ENCODE peak calls at places on chromosome 1, in seven cellular contexts. U, N, S, Y, R, X and Q are unnamed samples.

GRCh38 chr1:29310616-29311180 is 74.4 kb downstream of the PTPRU start:
- DNase-seq in S (no peak), R (no peak), N (no peak), X (no peak), U (no peak), Y (no peak), Q (no peak)

GRCh38 chr1:34926894-34927293 is 2.6 kb downstream of the DLGAP3 start:
- DNase-seq in S (no peak), X (no peak), U (no peak), N (no peak), R (no peak), Y (no peak), Q (no peak)

GRCh38 chr1:229184066-229184465 is 86.8 kb upstream of the RAB4A start:
- DNase-seq in X (no peak), S (no peak), U (no peak), N (no peak), R (no peak), Y (no peak), Q (no peak)

GRCh38 chr1:201551877-201552731 is 13.2 kb downstream of the NAV1 start:
- DNase-seq in N (no peak), R (no peak), Y (no peak), U (peak; percentile 58), X (peak; percentile 45), S (no peak), Q (no peak)

GRCh38 chr1:211487082-211487481 is 4.9 kb downstream of the RD3 start:
- DNase-seq in Y (no peak), S (no peak), U (no peak), R (no peak), N (no peak), X (no peak), Q (no peak)

GRCh38 chr1:64745986-64746940 is 1.4 kb downstream of the RAVER2 start:
- DNase-seq in X (no peak), U (no peak), R (no peak), Y (no peak), N (no peak), S (no peak), Q (peak; percentile 8)

GRCh38 chr1:101121515-101121914 is 95.9 kb upstream of the DPH5 start:
- DNase-seq in X (no peak), R (no peak), S (no peak), U (no peak), N (no peak), Y (no peak), Q (no peak)

GRCh38 chr1:208985231-208985630 is 598.3 kb upstream of the CAMK1G start:
- DNase-seq in R (no peak), N (peak; percentile 33), Y (no peak), U (peak; percentile 8), X (peak; percentile 73), S (no peak), Q (peak; percentile 97)

GRCh38 chr1:181179980-181180964 is 91.8 kb downstream of the IER5 start:
- DNase-seq in X (peak; percentile 61), U (peak; percentile 76), R (peak; percentile 61), S (no peak), Y (peak; percentile 47), N (peak; percentile 71), Q (peak; percentile 45)

GRCh38 chr1:158053276-158053675 is 59.8 kb downstream of the KIRREL1 start:
- DNase-seq in U (no peak), R (no peak), X (no peak), Y (no peak), S (no peak), N (no peak), Q (no peak)

GRCh38 chr1:220711086-220711809 is 21.1 kb downstream of the C1orf115 start:
- DNase-seq in Y (peak; percentile 44), X (no peak), R (no peak), N (no peak), U (no peak), S (no peak), Q (no peak)

GRCh38 chr1:155166006-155166372 is 7.1 kb downstream of the KRTCAP2 start:
- DNase-seq in S (no peak), N (no peak), Y (no peak), X (no peak), U (no peak), R (no peak), Q (no peak)

DNA sequence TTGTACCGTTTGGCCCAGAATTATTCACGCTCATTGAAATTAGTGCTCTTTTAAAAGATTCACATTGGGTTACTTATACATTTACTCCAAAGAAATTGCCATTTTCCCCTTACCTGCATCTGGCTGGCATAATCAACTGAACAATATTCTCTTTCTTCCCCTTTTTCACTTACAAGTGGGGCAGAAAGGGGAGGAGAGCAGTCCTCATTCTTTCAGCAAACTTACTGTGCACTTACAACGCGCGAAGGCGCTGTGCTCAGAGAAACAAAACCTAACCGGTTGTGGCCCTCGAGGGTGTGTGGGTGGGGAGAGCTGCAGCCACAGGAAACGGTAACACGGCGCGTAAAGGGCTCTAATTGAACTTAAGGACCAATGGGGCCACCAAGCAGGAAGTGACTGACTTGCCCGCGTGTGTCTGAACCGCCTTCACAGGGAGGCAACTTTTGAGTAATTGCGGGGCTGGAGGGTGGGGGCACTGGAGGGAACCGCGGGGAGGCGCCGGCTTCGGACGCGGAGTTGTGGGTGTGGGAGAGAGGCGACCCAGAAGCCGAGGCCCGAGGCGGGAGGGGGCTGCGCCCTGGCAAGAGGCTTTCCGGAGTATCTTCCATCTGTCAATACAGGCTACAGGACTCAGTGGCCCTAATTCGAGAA is 693 bp upstream of the PNRC2 start:
- DNase-seq in Y (peak; percentile 90), N (peak; percentile 94), R (peak; percentile 82), S (peak; percentile 92), U (peak; percentile 92), X (peak; percentile 88), Q (peak; percentile 85)
- TF ChIP-seq CTCF in Y (peak; percentile 48), N (peak; percentile 36), R (peak; percentile 32), S (no peak), U (peak; percentile 56), X (no peak), Q (no peak)

GRCh38 chr1:108692724-108693655 is 880 bp downstream of the PRPF38B start:
- DNase-seq in X (peak; percentile 75), S (peak; percentile 55), R (peak; percentile 25), N (peak; percentile 81), U (peak; percentile 82), Y (peak; percentile 70), Q (peak; percentile 76)
- TF ChIP-seq CTCF in X (no peak), S (no peak), R (no peak), N (peak; percentile 27), U (peak; percentile 33), Y (peak; percentile 31), Q (peak; percentile 26)

GRCh38 chr1:1435094-1435903 is at the start of gene VWA1:
- DNase-seq in S (peak; percentile 59), N (peak; percentile 70), U (peak; percentile 80), X (peak; percentile 51), R (no peak), Y (peak; percentile 91), Q (no peak)
- TF ChIP-seq CTCF in S (no peak), N (no peak), U (peak; percentile 6), X (no peak), R (no peak), Y (no peak), Q (no peak)

GRCh38 chr1:205494119-205494518 is 10.3 kb upstream of the CDK18 start:
- DNase-seq in Y (no peak), R (no peak), U (no peak), S (no peak), X (no peak), N (no peak), Q (no peak)
- TF ChIP-seq CTCF in Y (no peak), R (no peak), U (no peak), S (no peak), X (no peak), N (no peak), Q (no peak)

DNA sequence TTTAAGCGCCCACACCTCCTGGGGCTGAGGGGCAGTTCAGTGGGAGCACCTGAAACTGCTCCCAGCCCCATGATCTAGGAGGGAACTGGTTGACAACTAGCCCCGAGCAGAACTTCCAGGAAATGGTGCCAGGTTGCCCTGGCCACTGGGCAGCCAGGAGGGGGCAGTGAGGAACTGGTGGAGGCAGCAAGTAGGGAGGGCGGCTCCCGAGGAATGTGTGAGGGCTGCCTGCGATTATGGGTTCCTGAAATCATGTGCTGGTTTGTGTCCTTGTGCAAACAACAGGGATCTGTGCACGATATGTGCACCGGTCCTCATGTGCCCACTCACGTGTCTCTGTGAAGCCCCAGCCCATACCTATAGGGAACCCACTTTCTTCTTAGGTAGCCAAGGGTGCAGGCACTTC is 9.9 kb downstream of the GPR3 start:
- DNase-seq in R (no peak), N (peak; percentile 86), Y (no peak), X (peak; percentile 54), S (peak; percentile 78), U (peak; percentile 77), Q (peak; percentile 57)
- TF ChIP-seq CTCF in R (peak; percentile 52), N (peak; percentile 61), Y (peak; percentile 44), X (peak; percentile 65), S (peak; percentile 57), U (peak; percentile 63), Q (peak; percentile 35)

GRCh38 chr1:156382561-156382960 is 13.6 kb downstream of the RHBG start:
- DNase-seq in R (no peak), Y (no peak), N (no peak), U (no peak), S (no peak), X (no peak), Q (no peak)

GRCh38 chr1:156383023-156383422 is 14.0 kb downstream of the RHBG start:
- DNase-seq in N (peak; percentile 66), S (peak; percentile 51), Y (peak; percentile 87), U (peak; percentile 66), R (peak; percentile 14), X (peak; percentile 35), Q (peak; percentile 80)

GRCh38 chr1:156378557-156378956 is 9.5 kb downstream of the RHBG start:
- DNase-seq in S (no peak), Y (no peak), U (no peak), R (no peak), N (no peak), X (no peak), Q (no peak)

GRCh38 chr1:156376958-156377919 is 8.2 kb downstream of the RHBG start:
- DNase-seq in R (no peak), X (no peak), U (no peak), N (no peak), Y (no peak), S (no peak), Q (no peak)

GRCh38 chr1:156379420-156380165 is 10.6 kb downstream of the RHBG start:
- DNase-seq in R (no peak), Y (no peak), X (no peak), U (peak; percentile 22), S (no peak), N (peak; percentile 15), Q (peak; percentile 30)
- TF ChIP-seq CTCF in R (peak; percentile 6), Y (no peak), X (no peak), U (no peak), S (no peak), N (no peak), Q (no peak)

GRCh38 chr1:199178646-199179045 is 539.8 kb downstream of the PTPRC start:
- DNase-seq in Y (no peak), N (no peak), U (no peak), X (no peak), S (no peak), R (no peak), Q (no peak)
- TF ChIP-seq CTCF in Y (no peak), N (no peak), U (no peak), X (no peak), S (no peak), R (no peak), Q (no peak)